ENCODE peak calls at places on chromosomes 3 and 15, in four cellular contexts. X is HepG2, N is SK-N-SH, W is K562. B is an unnamed sample.

GRCh38 chr3:153221748-153222162 is 59.7 kb downstream of the RAP2B start:
- DNase-seq in W (peak; percentile 23), X (no peak), N (peak; percentile 8), B (no peak)

GRCh38 chr3:30655187-30655812 is 48.9 kb downstream of the TGFBR2 start:
- DNase-seq in X (no peak), N (no peak), W (no peak), B (no peak)

GRCh38 chr3:183073839-183074615 is 25.3 kb downstream of the MCCC1 start:
- DNase-seq in W (no peak), N (no peak), X (no peak), B (peak; percentile 68)

GRCh38 chr15:55917881-55918296 is 75.5 kb downstream of the NEDD4 start:
- DNase-seq in X (peak; percentile 58), W (peak; percentile 7), N (peak; percentile 23), B (peak; percentile 35)

GRCh38 chr3:31092748-31093607 is 198.5 kb upstream of the GADL1 start:
- DNase-seq in W (no peak), X (no peak), N (no peak), B (no peak)

GRCh38 chr3:187739561-187740445 is 5.5 kb downstream of the BCL6 start:
- DNase-seq in W (peak; percentile 82), N (peak; percentile 86), X (no peak), B (peak; percentile 60)

GRCh38 chr3:134922866-134923265 is 127.8 kb downstream of the EPHB1 start:
- DNase-seq in X (no peak), N (no peak), W (no peak), B (no peak)

GRCh38 chr3:157123621-157124020 is 36.3 kb downstream of the CCNL1 start:
- DNase-seq in X (no peak), W (no peak), N (no peak), B (no peak)

GRCh38 chr15:70164910-70165791 is 67.4 kb upstream of the TLE3 start:
- DNase-seq in W (no peak), X (peak; percentile 25), N (no peak), B (no peak)

GRCh38 chr3:114218578-114219185 is 18.7 kb downstream of the ZNF80 start:
- DNase-seq in X (no peak), W (no peak), N (no peak), B (no peak)

GRCh38 chr15:40328711-40329240 is 5.3 kb downstream of the INAFM2 start:
- DNase-seq in X (no peak), N (no peak), W (no peak), B (no peak)

GRCh38 chr15:71808311-71809020 is 1.9 kb upstream of the NR2E3 start:
- DNase-seq in X (no peak), W (no peak), N (no peak), B (no peak)

GRCh38 chr3:196202516-196202970 is 8.7 kb downstream of the ZDHHC19 start:
- DNase-seq in N (no peak), W (no peak), X (peak; percentile 46), B (no peak)

GRCh38 chr3:16769525-16769924 is 115.2 kb upstream of the PLCL2 start:
- DNase-seq in N (no peak), X (no peak), W (no peak), B (no peak)

GRCh38 chr15:76991048-76991447 is 3.9 kb upstream of the PSTPIP1 start:
- DNase-seq in W (no peak), N (no peak), X (no peak), B (no peak)

GRCh38 chr3:54353547-54354339 is 231.4 kb downstream of the CACNA2D3 start:
- DNase-seq in N (no peak), W (no peak), X (no peak), B (no peak)

GRCh38 chr3:89380006-89380405 is 272.6 kb downstream of the EPHA3 start:
- DNase-seq in N (no peak), X (no peak), W (no peak), B (no peak)

GRCh38 chr15:34109775-34110663 is 8.1 kb downstream of the PGBD4 start:
- DNase-seq in W (peak; percentile 28), N (peak; percentile 39), X (peak; percentile 45), B (peak; percentile 29)

GRCh38 chr3:117790256-117790987 is 1080.8 kb downstream of the TUSC7 start:
- DNase-seq in N (no peak), X (no peak), W (no peak), B (no peak)

GRCh38 chr15:22227961-22228762 is 147.8 kb downstream of the OR4M2 start:
- DNase-seq in W (no peak), X (no peak), N (no peak), B (no peak)

GRCh38 chr3:187066228-187066995 is 72.9 kb downstream of the RPL39L start:
- DNase-seq in X (peak; percentile 65), W (peak; percentile 58), N (peak; percentile 32), B (peak; percentile 47)

GRCh38 chr15:80694624-80695098 is 449 bp upstream of the ABHD17C start:
- DNase-seq in W (no peak), X (no peak), N (no peak), B (no peak)

GRCh38 chr3:142417302-142417701 is 30.5 kb downstream of the XRN1 start:
- DNase-seq in W (no peak), N (no peak), X (peak; percentile 23), B (no peak)

GRCh38 chr3:163939926-163940325 is 1138.4 kb downstream of the SI start:
- DNase-seq in W (no peak), X (no peak), N (no peak), B (peak; percentile 54)

GRCh38 chr3:189355481-189356201 is 183.9 kb downstream of the TPRG1 start:
- DNase-seq in N (no peak), X (peak; percentile 52), W (no peak), B (peak; percentile 67)

GRCh38 chr3:169227911-169228310 is 435.6 kb downstream of the MECOM start:
- DNase-seq in X (no peak), N (no peak), W (no peak), B (no peak)

GRCh38 chr3:146071636-146072035 is 89.3 kb downstream of the PLOD2 start:
- DNase-seq in X (no peak), W (no peak), N (no peak), B (no peak)

GRCh38 chr3:156586905-156587766 is 32.2 kb upstream of the SSR3 start:
- DNase-seq in X (no peak), W (no peak), N (no peak), B (no peak)

GRCh38 chr15:72172796-72173195 is 24.8 kb downstream of the GRAMD2A start:
- DNase-seq in W (no peak), N (no peak), X (no peak), B (no peak)

GRCh38 chr3:122577409-122578028 is at the start of gene PARP15:
- DNase-seq in W (no peak), X (no peak), N (peak; percentile 30), B (no peak)

GRCh38 chr3:127787071-127787490 is 35.2 kb downstream of the MGLL start:
- DNase-seq in N (peak; percentile 46), X (no peak), W (no peak), B (no peak)

GRCh38 chr3:139564290-139564861 is 24.8 kb upstream of the RBP1 start:
- DNase-seq in N (peak; percentile 56), X (no peak), W (no peak), B (peak; percentile 8)

GRCh38 chr15:99507732-99508571 is 57.8 kb upstream of the MEF2A start:
- DNase-seq in W (no peak), X (no peak), N (peak; percentile 75), B (no peak)

GRCh38 chr15:86645861-86646393 is 566.3 kb downstream of the AGBL1 start:
- DNase-seq in X (no peak), N (no peak), W (no peak), B (no peak)

GRCh38 chr15:64532921-64533320 is 72.5 kb downstream of the ZNF609 start:
- DNase-seq in X (no peak), N (no peak), W (no peak), B (no peak)

GRCh38 chr3:108554913-108555571 is 34.2 kb downstream of the CIP2A start:
- DNase-seq in W (no peak), N (no peak), X (no peak), B (no peak)

GRCh38 chr3:108555966-108556581 is 33.2 kb downstream of the CIP2A start:
- DNase-seq in W (no peak), N (no peak), X (no peak), B (no peak)

GRCh38 chr3:108554233-108554632 is 35.0 kb downstream of the CIP2A start:
- DNase-seq in W (no peak), X (no peak), N (no peak), B (no peak)

GRCh38 chr3:108548886-108549285 is 38.5 kb upstream of the MYH15 start:
- DNase-seq in W (no peak), X (no peak), N (no peak), B (no peak)

DNA sequence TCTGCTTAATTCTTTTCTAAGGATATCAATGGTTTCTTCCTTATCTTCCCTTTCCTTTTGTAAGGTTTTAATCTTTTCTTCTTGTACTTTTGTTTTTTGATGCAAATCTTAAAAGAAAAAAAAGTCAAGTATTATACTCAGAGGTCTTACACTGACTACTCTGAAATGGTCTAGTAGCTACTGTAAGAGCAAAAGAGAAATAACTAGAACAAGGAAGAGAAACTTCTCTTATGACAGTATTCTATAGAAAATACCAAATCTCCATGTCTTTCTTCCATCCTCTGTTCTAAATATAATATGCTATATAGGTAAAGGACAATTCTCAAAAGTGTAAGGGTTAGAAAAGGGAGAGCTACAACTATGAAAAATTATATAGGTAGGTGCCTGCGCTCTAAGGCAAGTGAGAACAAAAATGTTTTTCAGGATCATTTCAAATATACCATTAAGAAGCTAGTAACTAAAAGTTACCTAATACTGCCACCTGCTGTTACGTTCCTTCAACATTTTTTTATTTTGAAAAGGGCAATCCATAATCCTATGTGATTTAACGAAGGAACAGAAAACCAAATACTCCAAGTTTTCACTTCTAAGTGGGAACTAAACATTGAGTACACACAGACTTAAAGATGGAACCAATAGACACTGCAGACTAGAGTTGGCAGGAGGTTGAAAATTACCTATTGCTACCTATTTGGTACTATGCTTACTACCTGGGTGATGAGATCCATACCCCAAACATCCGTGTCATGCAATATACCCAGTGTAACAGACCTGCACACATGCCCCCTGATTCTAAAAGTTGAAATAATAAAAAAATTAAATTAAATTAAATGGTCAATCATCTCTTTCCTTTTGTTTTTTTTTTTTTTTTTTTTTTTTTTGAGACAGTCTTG is 36.7 kb downstream of the CIP2A start:
- DNase-seq in W (no peak), X (peak; percentile 35), N (peak; percentile 11), B (peak; percentile 19)
- TF ChIP-seq ELF1 in W (no peak), X (no peak), N (no peak), B (no peak)

GRCh38 chr3:49025005-49025792 is 3.3 kb downstream of the NDUFAF3 start:
- DNase-seq in W (no peak), N (peak; percentile 17), X (no peak), B (no peak)
- TF ChIP-seq ELF1 in W (no peak), N (no peak), X (no peak), B (no peak)

GRCh38 chr3:62621171-62621570 is 247.8 kb upstream of the FEZF2 start:
- DNase-seq in W (no peak), X (no peak), N (no peak), B (no peak)
- TF ChIP-seq ELF1 in W (no peak), X (no peak), N (no peak), B (no peak)

GRCh38 chr3:128878556-128879124 is 780 bp upstream of the ACAD9 start:
- DNase-seq in X (peak; percentile 15), W (peak; percentile 24), N (peak; percentile 44), B (no peak)
- TF ChIP-seq ELF1 in X (no peak), W (no peak), N (no peak), B (no peak)

DNA sequence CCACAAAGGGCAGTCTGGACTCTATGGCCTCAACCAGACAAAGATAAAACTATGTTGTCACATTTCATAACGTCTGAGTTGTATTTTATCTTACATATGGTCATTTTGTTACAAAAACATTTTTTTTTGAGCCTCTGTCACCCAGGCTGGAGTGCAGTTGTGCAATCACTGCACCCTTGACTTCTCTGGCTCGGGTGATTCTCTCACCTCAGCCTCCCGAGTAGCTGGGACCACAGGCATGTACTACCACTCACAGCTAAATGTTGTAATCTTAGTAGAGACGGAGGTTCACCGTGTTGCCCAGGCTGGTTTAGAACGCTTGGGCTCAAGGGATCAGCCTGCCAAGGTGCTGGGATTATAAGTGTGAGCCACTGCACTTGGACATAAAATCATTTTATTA is 209.4 kb downstream of the TBL1XR1 start:
- DNase-seq in X (no peak), N (no peak), W (no peak), B (no peak)
- TF ChIP-seq ELF1 in X (no peak), N (no peak), W (no peak), B (no peak)

B was measured in HCT116.